ENCODE peak calls at places on chromosomes 7 and 10, in seven cellular contexts. O is naive B cell; Y is EL; J is NCI-H1105; U is germinal center; E is nucleus accumbens; S is activated T-helper 1 cell treated with anti-CD3 and anti-CD28 coated beads, Interleukin-12 subunit alpha, Interleukin-12 subunit beta, Interleukin-2, Interleukin-4 antibody, amounts not matched to agents 30 ng/mL and 10 ng/mL and 1 ng/mL, durations not matched to agents 14 hours and 24 hours and 36 hours. N is an unnamed sample.

GRCh38 chr10:88921194-88921593 is 31.4 kb downstream of the ACTA2 start:
- DNase-seq in J (no peak), O (no peak), U (no peak), S (no peak), E (no peak), Y (no peak), N (no peak)

GRCh38 chr7:77415474-77415821 is 701 bp downstream of the GSAP start:
- DNase-seq in U (peak), Y (peak), O (peak), J (no peak), S (no peak), E (no peak), N (no peak)

GRCh38 chr10:49550563-49550962 is 11.6 kb upstream of the ERCC6 start:
- DNase-seq in E (no peak), U (no peak), S (no peak), Y (peak), J (no peak), O (no peak), N (no peak)

GRCh38 chr7:29401827-29402226 is 161.8 kb upstream of the PRR15 start:
- DNase-seq in O (no peak), S (no peak), Y (no peak), U (no peak), E (no peak), J (no peak), N (no peak)

GRCh38 chr10:127872011-127872741 is 20.6 kb downstream of the CLRN3 start:
- DNase-seq in S (no peak), E (no peak), O (no peak), U (no peak), Y (no peak), J (no peak), N (no peak)

GRCh38 chr7:155583636-155584035 is 37.3 kb upstream of the CNPY1 start:
- DNase-seq in E (no peak), S (no peak), J (no peak), U (no peak), Y (no peak), O (no peak), N (no peak)

GRCh38 chr10:102302611-102303010 is 57.3 kb downstream of the GBF1 start:
- DNase-seq in S (no peak), E (no peak), J (no peak), U (no peak), O (no peak), Y (peak), N (no peak)

GRCh38 chr7:43249808-43250145 is 137.3 kb downstream of the HECW1 start:
- DNase-seq in Y (peak), U (no peak), O (no peak), J (no peak), E (no peak), S (no peak), N (no peak)

GRCh38 chr10:34580643-34581042 is 234.5 kb downstream of the PARD3 start:
- DNase-seq in E (no peak), U (no peak), O (no peak), S (no peak), Y (peak), J (no peak), N (no peak)

GRCh38 chr7:42972703-42973500 is 40.7 kb downstream of the MRPL32 start:
- DNase-seq in E (no peak), J (no peak), O (no peak), U (no peak), Y (peak), S (no peak), N (no peak)

GRCh38 chr10:109931153-109931552 is 7.8 kb upstream of the XPNPEP1 start:
- DNase-seq in J (no peak), S (no peak), U (no peak), Y (no peak), O (no peak), E (peak), N (no peak)

GRCh38 chr10:14605231-14605925 is 169.3 kb downstream of the FAM107B start:
- DNase-seq in O (no peak), Y (peak), E (no peak), U (no peak), J (no peak), S (peak), N (no peak)

GRCh38 chr7:1026721-1027151 is 17.6 kb upstream of the GPR146 start:
- DNase-seq in Y (no peak), O (peak), U (peak), S (no peak), J (no peak), E (no peak), N (no peak)

GRCh38 chr10:121732676-121733445 is 134.6 kb upstream of the FGFR2 start:
- DNase-seq in S (no peak), J (no peak), U (no peak), E (no peak), O (no peak), Y (no peak), N (no peak)

GRCh38 chr10:86224354-86225097 is 142.1 kb downstream of the GRID1 start:
- DNase-seq in J (no peak), S (no peak), Y (no peak), O (no peak), E (no peak), U (no peak), N (no peak)

GRCh38 chr7:36188266-36188665 is 35.2 kb downstream of the EEPD1 start:
- DNase-seq in S (no peak), O (no peak), E (peak), Y (no peak), J (no peak), U (no peak), N (no peak)

GRCh38 chr10:10992961-10993714 is 24.5 kb upstream of the CELF2 start:
- DNase-seq in Y (no peak), O (no peak), J (no peak), E (no peak), U (no peak), S (no peak), N (no peak)

GRCh38 chr10:80945267-80945880 is 407.7 kb downstream of the SH2D4B start:
- DNase-seq in S (no peak), U (no peak), O (no peak), Y (no peak), E (no peak), J (no peak), N (no peak)

GRCh38 chr7:2417981-2418481 is 14.6 kb downstream of the CHST12 start:
- DNase-seq in E (peak), Y (peak), U (no peak), J (no peak), O (no peak), S (peak), N (no peak)

GRCh38 chr7:155973451-155973997 is 161.3 kb upstream of the SHH start:
- DNase-seq in J (no peak), Y (no peak), S (no peak), E (no peak), O (no peak), U (no peak), N (no peak)

GRCh38 chr10:16297652-16298051 is 139.2 kb upstream of the PTER start:
- DNase-seq in E (no peak), U (no peak), S (no peak), J (no peak), Y (no peak), O (no peak), N (no peak)

GRCh38 chr10:167383-167782 is 32.1 kb downstream of the ZMYND11 start:
- DNase-seq in J (no peak), U (no peak), Y (no peak), O (no peak), E (no peak), S (no peak), N (no peak)